ENCODE peak calls at places on chromosomes 7 and 10, in five cellular contexts. O is fibroblast of lung, K is astrocyte, R is neural progenitor cell, U is HepG2. X is an unnamed sample.

GRCh38 chr10:12750526-12751201 is 250.8 kb downstream of the CCDC3 start:
- DNase-seq in O (peak; percentile 14), U (no peak), K (peak; percentile 47), R (no peak), X (no peak)

GRCh38 chr10:34814228-34815173 is 595 bp downstream of the PARD3 start:
- DNase-seq in R (peak; percentile 80), O (peak; percentile 44), U (peak; percentile 51), K (no peak), X (peak; percentile 30)

GRCh38 chr10:61600389-61600788 is 62.3 kb upstream of the CABCOCO1 start:
- DNase-seq in R (no peak), U (no peak), K (no peak), O (no peak), X (no peak)

GRCh38 chr7:101858437-101859385 is 41.3 kb downstream of the CUX1 start:
- DNase-seq in K (no peak), U (peak; percentile 27), R (no peak), O (no peak), X (no peak)

GRCh38 chr10:116278832-116279231 is 5.8 kb upstream of the GFRA1 start:
- DNase-seq in K (peak; percentile 32), R (peak; percentile 90), O (no peak), U (no peak), X (no peak)

GRCh38 chr10:116271593-116272496 is 1.2 kb downstream of the GFRA1 start:
- DNase-seq in R (peak; percentile 57), O (peak; percentile 11), K (no peak), U (no peak), X (no peak)

GRCh38 chr7:149286811-149287400 is 24.9 kb downstream of the ZNF783 start:
- DNase-seq in R (no peak), U (no peak), O (no peak), K (no peak), X (peak; percentile 4)

GRCh38 chr10:79331709-79332108 is 15.6 kb upstream of the PPIF start:
- DNase-seq in U (no peak), R (no peak), K (peak; percentile 78), O (no peak), X (peak; percentile 93)

GRCh38 chr10:5292196-5292735 is 72.5 kb upstream of the UCN3 start:
- DNase-seq in U (no peak), R (no peak), O (no peak), K (no peak), X (no peak)

GRCh38 chr10:116761883-116762282 is 19.5 kb upstream of the HSPA12A start:
- DNase-seq in O (no peak), U (no peak), R (no peak), K (no peak), X (no peak)

GRCh38 chr10:63206576-63206975 is 73.4 kb downstream of the NRBF2 start:
- DNase-seq in O (peak; percentile 37), U (no peak), R (no peak), K (no peak), X (no peak)

GRCh38 chr10:3972460-3973366 is 187.7 kb upstream of the KLF6 start:
- DNase-seq in K (no peak), O (no peak), U (no peak), R (peak; percentile 9), X (no peak)

GRCh38 chr10:100751211-100751933 is 6.0 kb downstream of the PAX2 start:
- DNase-seq in R (no peak), O (no peak), U (no peak), K (no peak), X (no peak)

GRCh38 chr10:100749309-100750217 is 4.2 kb downstream of the PAX2 start:
- DNase-seq in R (peak; percentile 61), K (no peak), U (no peak), O (no peak), X (no peak)

GRCh38 chr10:100749059-100749308 is 3.6 kb downstream of the PAX2 start:
- DNase-seq in U (no peak), O (no peak), K (no peak), R (no peak), X (no peak)

GRCh38 chr10:100748251-100749058 is 3.1 kb downstream of the PAX2 start:
- DNase-seq in K (no peak), U (no peak), R (peak; percentile 60), O (no peak), X (no peak)

DNA sequence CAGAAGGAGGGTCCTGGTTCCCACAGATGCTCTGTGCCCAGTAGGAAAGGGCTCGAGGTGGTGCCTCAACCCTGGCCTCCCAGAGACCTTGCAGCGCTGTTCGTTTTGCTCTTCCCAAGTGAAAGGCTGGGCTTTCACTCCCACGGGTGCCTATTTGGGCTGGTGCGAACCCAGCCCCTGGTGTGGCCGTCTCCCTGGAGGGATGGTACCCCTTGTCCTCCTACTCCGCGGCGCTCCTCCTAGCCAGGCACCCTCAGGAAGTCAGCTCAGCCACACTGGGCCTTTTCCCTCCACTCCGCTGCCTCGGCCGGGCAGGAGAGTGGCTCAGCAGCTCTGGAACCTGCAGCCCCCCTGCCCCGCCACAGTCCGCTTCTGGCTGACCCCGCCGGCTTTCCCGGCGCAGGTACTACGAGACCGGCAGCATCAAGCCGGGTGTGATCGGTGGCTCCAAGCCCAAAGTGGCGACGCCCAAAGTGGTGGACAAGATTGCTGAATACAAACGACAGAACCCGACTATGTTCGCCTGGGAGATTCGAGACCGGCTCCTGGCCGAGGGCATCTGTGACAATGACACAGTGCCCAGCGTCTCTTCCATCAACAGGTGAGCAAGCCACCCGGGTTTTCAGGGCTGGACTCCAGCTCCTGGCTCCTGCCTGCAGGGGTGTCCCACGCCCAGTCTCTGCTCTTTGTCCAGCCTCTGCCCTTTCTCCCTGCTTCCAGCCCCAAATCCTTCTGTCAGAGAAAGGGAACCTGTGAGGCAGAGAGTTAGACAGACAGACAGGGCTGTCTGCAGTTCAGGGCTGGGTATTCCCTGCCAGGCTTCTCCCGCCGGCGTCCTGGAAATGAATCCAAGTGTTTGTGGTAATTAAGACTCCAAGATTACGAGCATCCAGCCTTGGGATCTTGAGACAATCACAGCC is 5.2 kb downstream of the PAX2 start:
- DNase-seq in R (no peak), K (no peak), U (no peak), O (no peak), X (no peak)
- TF ChIP-seq EZH2 in R (peak; percentile 92), K (no peak), U (no peak), O (peak; percentile 86), X (peak; percentile 92)

DNA sequence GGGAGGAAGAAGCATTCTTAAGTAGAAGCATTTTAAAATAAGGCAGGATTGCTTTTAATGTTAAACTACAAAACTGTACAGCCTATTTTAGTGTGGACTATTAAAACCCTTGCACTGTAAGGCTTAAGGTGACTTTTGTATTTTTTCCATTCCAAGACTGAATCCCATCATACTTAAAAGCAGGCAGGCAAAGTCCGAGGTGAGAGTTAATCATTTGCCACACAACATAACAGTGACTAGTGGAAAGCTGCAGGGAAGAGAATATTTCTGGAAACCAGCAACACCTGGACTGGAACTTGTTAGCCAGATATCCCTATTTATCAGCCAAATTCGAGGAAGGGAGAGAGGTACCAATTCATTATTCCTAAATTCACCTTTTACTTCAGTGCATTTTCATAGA is 3.5 kb downstream of the PRR15 start:
- DNase-seq in O (no peak), R (no peak), U (peak; percentile 68), K (no peak), X (no peak)
- H3K4me3 ChIP-seq in O (no peak overlapping the region), R (no peak overlapping the region), U (no peak overlapping the region), K (no peak overlapping the region), X (no peak overlapping the region)

GRCh38 chr7:116776610-116777289 is 85.6 kb upstream of the CAPZA2 start:
- DNase-seq in K (peak; percentile 94), R (no peak), U (no peak), O (peak; percentile 72), X (peak; percentile 96)
- H3K9ac ChIP-seq in K (peak overlapping the region; percentile 34), R (no peak overlapping the region), U (no peak overlapping the region), O (no peak overlapping the region), X (peak overlapping the region; percentile 56)

GRCh38 chr7:45919947-45920542 is 1.0 kb downstream of the IGFBP3 start:
- DNase-seq in K (peak; percentile 6), O (peak; percentile 11), R (peak; percentile 39), U (no peak), X (no peak)
- TF ChIP-seq EZH2 in K (no peak), O (peak; percentile 78), R (no peak), U (no peak), X (peak; percentile 79)

GRCh38 chr7:4138866-4139265 is 543.2 kb upstream of the FOXK1 start:
- DNase-seq in O (no peak), U (no peak), R (no peak), K (no peak), X (no peak)

GRCh38 chr7:4134631-4135030 is 547.5 kb upstream of the FOXK1 start:
- DNase-seq in U (peak; percentile 8), R (no peak), O (no peak), K (no peak), X (no peak)

GRCh38 chr7:4136036-4136435 is 546.1 kb upstream of the FOXK1 start:
- DNase-seq in U (no peak), R (no peak), O (no peak), K (no peak), X (no peak)

GRCh38 chr7:4134204-4134603 is 547.9 kb upstream of the FOXK1 start:
- DNase-seq in O (no peak), K (no peak), R (no peak), U (peak; percentile 8), X (no peak)

DNA sequence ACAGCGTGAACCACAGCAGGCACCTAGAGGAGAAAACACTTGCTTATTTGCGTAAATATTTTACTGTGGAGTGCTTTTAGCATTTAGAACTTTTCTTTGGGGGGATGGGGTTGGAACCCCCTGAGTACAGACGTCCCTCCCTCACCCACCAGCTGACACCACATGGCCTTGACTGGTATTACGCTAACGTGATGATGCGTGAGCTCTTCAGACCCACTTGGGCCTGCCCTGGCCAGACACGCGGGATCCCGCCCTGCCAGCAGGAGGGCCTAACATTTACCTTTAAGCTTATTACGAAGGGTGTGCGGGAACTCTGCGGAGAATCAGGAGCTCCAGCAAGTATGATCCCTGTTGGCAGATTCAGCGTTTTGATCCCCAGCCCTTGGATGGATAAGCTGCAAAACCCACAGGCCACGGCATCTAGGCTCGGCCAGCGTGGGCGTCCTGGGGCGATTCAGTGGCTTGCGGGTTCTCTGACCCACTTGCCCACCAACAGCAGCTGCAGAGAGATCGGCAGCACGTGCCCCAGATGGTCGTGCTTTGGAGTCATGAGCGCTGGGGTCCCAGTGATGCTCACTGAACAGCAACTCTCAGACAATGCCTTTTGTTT is 545.5 kb upstream of the FOXK1 start:
- DNase-seq in O (no peak), K (no peak), U (peak; percentile 19), R (no peak), X (no peak)
- H3K4me3 ChIP-seq in O (no peak overlapping the region), K (no peak overlapping the region), U (no peak overlapping the region), R (no peak overlapping the region), X (no peak overlapping the region)